ENCODE peak calls at places on chromosomes 13 and 19, in nine cellular contexts. W is WTC11; N is lung; J is right atrium auricular region; Y is mammary epithelial cell; K is CD8-positive, alpha-beta T cell; U is neural crest cell; I is PC-9; G is foreskin fibroblast. L is an unnamed sample.
A peak's percentile ranks its signal among the peaks of the same experiment; 100 is the strongest.

GRCh38 chr13:48738261-48738755 is 84.6 kb downstream of the CYSLTR2 start:
- DNase-seq in W (no peak), N (no peak), J (no peak), Y (no peak), K (no peak), U (no peak), I (no peak), G (no peak), L (no peak)

GRCh38 chr13:32191452-32191998 is 123.6 kb downstream of the ZAR1L start:
- DNase-seq in W (no peak), N (no peak), J (no peak), Y (no peak), K (no peak), U (no peak), I (no peak), G (no peak), L (no peak)

GRCh38 chr19:6608950-6609349 is 18.0 kb upstream of the CD70 start:
- DNase-seq in W (no peak), N (no peak), J (peak; percentile 54), Y (no peak), K (no peak), U (no peak), I (no peak), G (no peak), L (peak; percentile 35)

GRCh38 chr13:75353786-75354193 is 128.2 kb downstream of the TBC1D4 start:
- DNase-seq in W (no peak), N (no peak), J (no peak), Y (no peak), K (no peak), U (no peak), I (no peak), G (no peak), L (no peak)

GRCh38 chr13:30120133-30120822 is 187.1 kb downstream of the KATNAL1 start:
- DNase-seq in W (no peak), N (no peak), J (no peak), Y (no peak), K (no peak), U (no peak), I (no peak), G (no peak), L (no peak)

GRCh38 chr13:23504188-23504587 is 66.0 kb upstream of the TNFRSF19 start:
- DNase-seq in W (no peak), N (no peak), J (no peak), Y (peak; percentile 53), K (no peak), U (no peak), I (no peak), G (peak; percentile 67), L (no peak)

GRCh38 chr13:48624858-48625257 is 28.9 kb upstream of the CYSLTR2 start:
- DNase-seq in W (no peak), N (no peak), J (no peak), Y (no peak), K (no peak), U (no peak), I (no peak), G (peak; percentile 16), L (no peak)

GRCh38 chr13:114081761-114082681 is 50.4 kb downstream of the RASA3 start:
- DNase-seq in W (peak; percentile 8), N (no peak), J (peak; percentile 51), Y (no peak), K (no peak), U (no peak), I (no peak), G (no peak), L (no peak)

GRCh38 chr13:102289606-102290005 is 112.2 kb downstream of the FGF14 start:
- DNase-seq in W (no peak), N (no peak), J (no peak), Y (peak; percentile 41), K (no peak), U (no peak), I (no peak), G (no peak), L (no peak)

GRCh38 chr19:44643605-44644390 is at the start of gene PVR:
- DNase-seq in W (peak; percentile 61), N (peak; percentile 74), J (peak; percentile 68), Y (peak; percentile 79), K (peak; percentile 53), U (peak; percentile 57), I (peak; percentile 70), G (peak; percentile 91), L (peak; percentile 68)

GRCh38 chr13:106446011-106446410 is 89.5 kb downstream of the EFNB2 start:
- DNase-seq in W (no peak), N (no peak), J (no peak), Y (peak; percentile 30), K (no peak), U (no peak), I (no peak), G (peak; percentile 76), L (no peak)

GRCh38 chr13:28636677-28637317 is 22.1 kb upstream of the POMP start:
- DNase-seq in W (peak; percentile 68), N (peak; percentile 58), J (peak; percentile 76), Y (peak; percentile 36), K (peak; percentile 53), U (peak; percentile 39), I (peak; percentile 74), G (peak; percentile 88), L (peak; percentile 50)

GRCh38 chr13:19680751-19681150 is 47.3 kb downstream of the MPHOSPH8 start:
- DNase-seq in W (no peak), N (no peak), J (no peak), Y (no peak), K (no peak), U (no peak), I (no peak), G (peak; percentile 15), L (no peak)

GRCh38 chr19:4567584-4568071 is 8.1 kb upstream of the SEMA6B start:
- DNase-seq in W (peak; percentile 96), N (peak; percentile 51), J (peak; percentile 63), Y (no peak), K (peak; percentile 73), U (peak; percentile 90), I (no peak), G (peak; percentile 62), L (no peak)

GRCh38 chr13:29753593-29754485 is 96.6 kb downstream of the UBL3 start:
- DNase-seq in W (no peak), N (no peak), J (no peak), Y (no peak), K (no peak), U (no peak), I (no peak), G (no peak), L (no peak)

GRCh38 chr19:20423381-20424207 is 142.0 kb downstream of the ZNF737 start:
- DNase-seq in W (peak; percentile 34), N (peak; percentile 68), J (peak; percentile 84), Y (peak; percentile 56), K (peak; percentile 60), U (peak; percentile 3), I (no peak), G (peak; percentile 74), L (peak; percentile 24)

GRCh38 chr13:99385161-99385560 is 78.0 kb upstream of the GPR183 start:
- DNase-seq in W (no peak), N (no peak), J (peak; percentile 54), Y (no peak), K (peak; percentile 47), U (no peak), I (no peak), G (no peak), L (no peak)

GRCh38 chr19:12801466-12802266 is at the start of the genes PRDX2 and THSD8:
- DNase-seq in W (peak; percentile 82), N (peak; percentile 79), J (no peak), Y (peak; percentile 69), K (peak; percentile 86), U (peak; percentile 77), I (no peak), G (peak; percentile 93), L (peak; percentile 80)

GRCh38 chr19:9566729-9567128 is 17.6 kb downstream of the ZNF121 start:
- DNase-seq in W (no peak), N (no peak), J (no peak), Y (no peak), K (no peak), U (no peak), I (no peak), G (no peak), L (no peak)
- TF ChIP-seq CTCF in W (no peak), N (no peak), J (no peak), Y (peak; percentile 1), K (no peak), U (peak; percentile 30), I (no peak), G (no peak), L (no peak)

GRCh38 chr13:35718084-35718483 is 241.6 kb upstream of the MAB21L1 start:
- DNase-seq in W (no peak), N (no peak), J (no peak), Y (no peak), K (no peak), U (no peak), I (no peak), G (no peak), L (no peak)
- TF ChIP-seq CTCF in W (no peak), N (no peak), J (no peak), Y (no peak), K (no peak), U (no peak), I (no peak), G (no peak), L (no peak)

GRCh38 chr19:39345956-39346355 is 3.7 kb downstream of the SAMD4B start:
- DNase-seq in W (no peak), N (no peak), J (no peak), Y (no peak), K (no peak), U (no peak), I (no peak), G (no peak), L (no peak)
- TF ChIP-seq CTCF in W (no peak), N (no peak), J (no peak), Y (no peak), K (no peak), U (peak; percentile 30), I (no peak), G (no peak), L (no peak)

GRCh38 chr13:52845766-52846566 is 2.5 kb downstream of the PCDH8 start:
- DNase-seq in W (peak; percentile 84), N (no peak), J (no peak), Y (no peak), K (no peak), U (peak; percentile 61), I (no peak), G (peak; percentile 10), L (peak; percentile 46)

GRCh38 chr13:52847682-52848432 is 583 bp downstream of the PCDH8 start:
- DNase-seq in W (peak; percentile 27), N (no peak), J (no peak), Y (no peak), K (no peak), U (no peak), I (no peak), G (no peak), L (no peak)

GRCh38 chr13:52846567-52847321 is 1.7 kb downstream of the PCDH8 start:
- DNase-seq in W (peak; percentile 92), N (no peak), J (no peak), Y (peak; percentile 21), K (no peak), U (peak; percentile 86), I (no peak), G (peak; percentile 16), L (no peak)

GRCh38 chr13:52847322-52847681 is 1.1 kb downstream of the PCDH8 start:
- DNase-seq in W (no peak), N (no peak), J (no peak), Y (no peak), K (no peak), U (no peak), I (no peak), G (no peak), L (no peak)

DNA sequence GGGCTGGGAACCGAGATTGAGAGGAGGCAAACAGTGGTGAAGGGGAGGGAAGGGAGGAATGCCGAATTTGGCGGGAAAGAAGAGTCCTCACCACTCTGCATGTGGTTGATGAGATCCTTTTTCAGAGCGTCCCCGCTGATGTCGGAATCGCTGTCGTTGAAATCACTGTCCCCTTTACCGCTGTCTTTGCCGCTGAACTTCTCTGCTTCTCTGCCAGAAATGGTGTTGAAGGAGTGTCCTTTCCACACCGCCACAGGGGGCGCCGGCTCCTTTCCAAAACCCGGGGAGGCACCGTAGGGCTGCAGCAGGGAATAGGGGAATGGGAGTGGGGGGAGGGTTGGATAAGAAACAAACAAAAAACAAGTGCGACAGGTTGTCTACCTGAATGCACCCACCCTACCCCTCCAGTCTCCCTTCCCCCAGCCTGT is 3.1 kb downstream of the PCDH8 start:
- DNase-seq in W (peak; percentile 56), N (no peak), J (no peak), Y (no peak), K (no peak), U (peak; percentile 43), I (no peak), G (no peak), L (no peak)
- TF ChIP-seq CTCF in W (no peak), N (no peak), J (no peak), Y (peak; percentile 29), K (no peak), U (peak; percentile 54), I (no peak), G (no peak), L (no peak)

L was measured in GM10248.